ENCODE peak calls at places on chromosomes 2 and 18, in eight cellular contexts. G, A, N, Q, L, W, C and I are unnamed samples.

GRCh38 chr18:74456409-74457042 is 582 bp downstream of the DIPK1C start:
- DNase-seq in W (peak; percentile 71), N (no peak), Q (no peak), C (no peak), G (no peak), L (no peak), A (peak; percentile 1), I (no peak)

GRCh38 chr2:32357545-32358482 is 991 bp downstream of the BIRC6 start:
- DNase-seq in L (peak; percentile 60), G (peak; percentile 77), Q (peak; percentile 62), N (peak; percentile 53), W (peak; percentile 84), C (peak; percentile 38), A (peak; percentile 63), I (peak; percentile 68)

GRCh38 chr18:6341709-6342108 is 73.0 kb downstream of the L3MBTL4 start:
- DNase-seq in L (no peak), C (no peak), A (no peak), W (no peak), Q (no peak), N (no peak), G (no peak), I (no peak)

GRCh38 chr2:111622859-111623258 is 261.1 kb downstream of the ANAPC1 start:
- DNase-seq in L (no peak), G (no peak), Q (no peak), A (peak; percentile 58), N (no peak), C (no peak), W (no peak), I (no peak)

GRCh38 chr2:198596985-198597384 is 792.6 kb downstream of the PLCL1 start:
- DNase-seq in N (no peak), L (no peak), W (no peak), Q (no peak), C (no peak), A (no peak), G (no peak), I (no peak)

GRCh38 chr18:74990563-74991081 is 218.3 kb downstream of the PTGR3 start:
- DNase-seq in L (no peak), N (no peak), A (no peak), G (no peak), Q (no peak), W (no peak), C (peak; percentile 50), I (no peak)

GRCh38 chr2:190425221-190425866 is 17.2 kb downstream of the MFSD6 start:
- DNase-seq in N (no peak), W (no peak), Q (no peak), G (no peak), L (no peak), A (no peak), C (no peak), I (no peak)

GRCh38 chr18:6236258-6236657 is 178.5 kb downstream of the L3MBTL4 start:
- DNase-seq in L (no peak), A (no peak), C (no peak), W (no peak), Q (no peak), G (no peak), N (no peak), I (no peak)

GRCh38 chr18:9380571-9381390 is 46.2 kb downstream of the TWSG1 start:
- DNase-seq in L (no peak), N (no peak), G (no peak), W (no peak), Q (no peak), A (peak; percentile 63), C (peak; percentile 78), I (no peak)

GRCh38 chr2:240957656-240958365 is 40.6 kb upstream of the SNED1 start:
- DNase-seq in G (no peak), C (peak; percentile 52), L (peak; percentile 30), A (peak; percentile 60), W (peak; percentile 57), Q (no peak), N (peak; percentile 57), I (no peak)

GRCh38 chr2:64592994-64593655 is 60.6 kb downstream of the SERTAD2 start:
- DNase-seq in W (no peak), C (peak; percentile 26), L (no peak), G (no peak), N (peak; percentile 70), A (peak; percentile 36), Q (no peak), I (no peak)

GRCh38 chr2:138504546-138505239 is 3.1 kb downstream of the SPOPL start:
- DNase-seq in G (no peak), A (peak; percentile 9), L (no peak), N (no peak), C (no peak), W (no peak), Q (peak; percentile 71), I (no peak)

GRCh38 chr2:58916127-58916526 is 675.0 kb upstream of the FANCL start:
- DNase-seq in G (no peak), A (peak; percentile 29), W (no peak), Q (no peak), N (no peak), L (no peak), C (no peak), I (no peak)

GRCh38 chr2:43323810-43324588 is 97.6 kb upstream of the ZFP36L2 start:
- DNase-seq in W (no peak), Q (no peak), N (peak; percentile 62), C (no peak), G (no peak), L (no peak), A (peak; percentile 44), I (no peak)

GRCh38 chr18:12088731-12089375 is 4.8 kb upstream of the ANKRD62 start:
- DNase-seq in L (no peak), N (peak; percentile 45), G (peak; percentile 47), Q (no peak), W (no peak), A (no peak), C (no peak), I (no peak)
- H3K4me1 ChIP-seq in L (no peaks in the 10 kb centered on the region), N (no peaks in the 10 kb centered on the region), G (no peaks in the 10 kb centered on the region), Q (no peaks in the 10 kb centered on the region), W (no peaks in the 10 kb centered on the region), A (no peaks in the 10 kb centered on the region), C (no peaks in the 10 kb centered on the region), I (no peaks in the 10 kb centered on the region)

GRCh38 chr2:128076461-128077106 is 14.4 kb upstream of the UGGT1 start:
- DNase-seq in L (no peak), Q (no peak), W (no peak), G (no peak), C (no peak), A (no peak), N (no peak), I (no peak)
- H3K4me1 ChIP-seq in L (no peaks in the 10 kb centered on the region), Q (peaks cover 7% of the 10 kb centered on the region), W (no peaks in the 10 kb centered on the region), G (no peaks in the 10 kb centered on the region), C (no peaks in the 10 kb centered on the region), A (no peaks in the 10 kb centered on the region), N (no peaks in the 10 kb centered on the region), I (no peaks in the 10 kb centered on the region)

GRCh38 chr2:239246723-239247122 is 154.1 kb downstream of the HDAC4 start:
- DNase-seq in W (no peak), C (no peak), L (no peak), A (no peak), G (no peak), N (no peak), Q (no peak), I (peak; percentile 33)

GRCh38 chr2:239245872-239246701 is 154.7 kb downstream of the HDAC4 start:
- DNase-seq in C (no peak), L (no peak), W (no peak), Q (no peak), N (no peak), G (peak; percentile 80), A (no peak), I (peak; percentile 63)

GRCh38 chr2:239245107-239245506 is 155.7 kb downstream of the HDAC4 start:
- DNase-seq in Q (no peak), A (no peak), G (no peak), N (peak; percentile 19), C (no peak), L (no peak), W (no peak), I (no peak)

GRCh38 chr2:239247401-239248245 is 153.2 kb downstream of the HDAC4 start:
- DNase-seq in G (no peak), L (no peak), C (no peak), A (no peak), N (peak; percentile 21), W (no peak), Q (no peak), I (no peak)

DNA sequence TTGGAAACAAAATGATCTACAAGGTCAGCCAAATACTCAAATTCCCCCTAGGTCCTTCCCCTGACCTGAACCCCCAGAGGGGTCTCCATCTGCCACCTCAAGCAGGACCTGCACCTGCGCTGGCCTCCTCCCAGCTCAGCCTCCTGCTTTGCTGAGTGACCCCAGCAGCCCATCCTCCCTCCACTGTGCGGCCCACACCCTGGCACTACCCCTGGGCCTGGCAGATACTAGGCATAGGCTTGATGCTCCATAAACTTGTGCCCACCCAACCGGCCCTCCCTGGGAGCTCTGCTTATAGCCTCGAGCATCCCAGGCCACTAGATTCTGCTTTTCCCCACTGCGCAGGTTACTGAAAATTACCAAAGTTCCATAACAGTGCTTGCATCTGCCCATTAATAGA is 156.2 kb downstream of the HDAC4 start:
- DNase-seq in N (no peak), G (no peak), C (no peak), A (no peak), L (no peak), W (no peak), Q (no peak), I (peak; percentile 57)
- H3K4me1 ChIP-seq in N (peaks cover 68% of the 10 kb centered on the region), G (peaks cover 24% of the 10 kb centered on the region), C (peaks cover 11% of the 10 kb centered on the region), A (no peaks in the 10 kb centered on the region), L (peaks cover 52% of the 10 kb centered on the region), W (peaks cover 5% of the 10 kb centered on the region), Q (no peaks in the 10 kb centered on the region), I (no peaks in the 10 kb centered on the region)

GRCh38 chr2:54578668-54579045 is 122.5 kb downstream of the SPTBN1 start:
- DNase-seq in N (no peak), G (no peak), C (no peak), L (no peak), W (no peak), Q (no peak), A (no peak), I (no peak)

GRCh38 chr2:54577035-54577434 is 120.9 kb downstream of the SPTBN1 start:
- DNase-seq in G (no peak), W (no peak), C (no peak), N (no peak), Q (no peak), L (peak; percentile 64), A (no peak), I (no peak)

GRCh38 chr2:54577944-54578667 is 122.0 kb downstream of the SPTBN1 start:
- DNase-seq in A (no peak), N (no peak), W (no peak), G (no peak), C (no peak), L (no peak), Q (no peak), I (no peak)

GRCh38 chr2:54579682-54580349 is 123.7 kb downstream of the SPTBN1 start:
- DNase-seq in C (no peak), A (no peak), W (no peak), Q (peak; percentile 68), N (no peak), G (no peak), L (no peak), I (no peak)

DNA sequence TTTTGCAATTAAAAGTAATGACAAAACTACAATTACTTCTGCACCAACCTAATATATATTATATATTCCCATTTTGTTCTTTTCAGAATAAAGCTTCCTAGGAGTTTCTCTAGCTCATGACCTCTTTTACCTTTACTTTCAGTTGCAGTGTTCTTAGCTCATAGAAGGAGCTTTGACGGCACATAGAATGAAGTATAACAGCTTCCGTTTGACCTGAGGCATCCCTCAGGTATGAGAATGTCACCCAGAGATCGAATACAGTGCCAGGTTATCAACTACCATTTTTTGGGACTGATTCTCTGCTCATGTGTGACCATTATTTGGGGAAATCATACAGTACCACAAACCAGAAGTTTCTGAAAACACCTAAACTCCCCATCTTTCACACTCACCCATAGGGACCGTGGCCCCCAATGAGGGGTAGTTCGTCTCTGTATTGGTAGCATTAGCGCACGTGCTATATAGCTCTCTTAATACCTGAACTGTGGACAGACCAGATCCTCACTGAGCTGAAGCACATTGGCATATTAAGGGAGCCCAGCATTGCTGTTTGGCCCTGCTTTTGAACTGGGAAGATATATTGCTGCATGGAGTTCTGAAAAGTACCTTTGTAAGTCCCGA is 123.0 kb downstream of the SPTBN1 start:
- DNase-seq in G (no peak), W (no peak), A (no peak), C (no peak), L (no peak), Q (no peak), N (no peak), I (no peak)
- H3K4me1 ChIP-seq in G (peaks cover 79% of the 10 kb centered on the region), W (peaks cover 12% of the 10 kb centered on the region), A (peaks cover 14% of the 10 kb centered on the region), C (peaks cover 19% of the 10 kb centered on the region), L (peaks cover 91% of the 10 kb centered on the region), Q (peaks cover 95% of the 10 kb centered on the region), N (peaks cover 99% of the 10 kb centered on the region), I (peaks cover 43% of the 10 kb centered on the region)